ENCODE peak calls at places on chromosomes 3 and 15, in ten cellular contexts. M, P, Y, J, Q, U, O, B, L and C are unnamed samples. For H4K20me1, the result is how much of the 10 kb centered on the place peaks cover.

GRCh38 chr3:14876942-14877341 is 58.2 kb downstream of the FGD5 start:
- DNase-seq in Y (no peak), J (no peak), P (no peak), B (no peak), U (no peak), M (peak), L (peak), Q (no peak), O (peak), C (peak)

GRCh38 chr3:184611606-184612304 is 50.2 kb downstream of the EPHB3 start:
- DNase-seq in Y (no peak), P (peak), M (peak), J (no peak), Q (no peak), L (peak), B (no peak), O (no peak), U (no peak), C (no peak)

GRCh38 chr3:141456328-141456689 is 30.5 kb upstream of the RASA2 start:
- DNase-seq in O (peak), P (peak), M (no peak), Y (no peak), J (no peak), Q (no peak), U (no peak), L (peak), B (no peak), C (no peak)

GRCh38 chr3:183085634-183086390 is 13.5 kb downstream of the MCCC1 start:
- DNase-seq in Y (peak), B (peak), P (peak), O (peak), Q (peak), L (peak), M (peak), U (peak), J (no peak), C (peak)

GRCh38 chr15:54064412-54064811 is 86.2 kb downstream of the UNC13C start:
- DNase-seq in U (no peak), J (no peak), B (no peak), Y (no peak), O (no peak), P (no peak), Q (no peak), L (no peak), M (no peak), C (no peak)

GRCh38 chr15:35206060-35206675 is 121.1 kb upstream of the NANOGP8 start:
- DNase-seq in B (no peak), Y (peak), U (peak), M (no peak), O (no peak), Q (peak), P (peak), L (peak), J (peak), C (peak)

GRCh38 chr15:31333820-31334219 is 7.2 kb downstream of the KLF13 start:
- DNase-seq in L (no peak), O (no peak), J (no peak), U (no peak), P (no peak), Q (no peak), M (peak), Y (no peak), B (no peak), C (no peak)

GRCh38 chr15:78810377-78811123 is 714 bp downstream of the ADAMTS7 start:
- DNase-seq in L (peak), O (peak), J (no peak), B (peak), Q (no peak), Y (peak), M (peak), P (peak), U (peak), C (peak)

GRCh38 chr15:62569460-62570404 is 404.6 kb upstream of the C2CD4B start:
- DNase-seq in Y (no peak), M (peak), U (peak), B (no peak), O (peak), P (peak), Q (no peak), J (no peak), L (peak), C (peak)

GRCh38 chr3:30945291-30945690 is 50.8 kb upstream of the GADL1 start:
- DNase-seq in O (peak), U (no peak), P (no peak), Y (no peak), J (no peak), Q (no peak), L (no peak), B (no peak), M (no peak), C (peak)

GRCh38 chr15:68080783-68081182 is 26.7 kb downstream of the PIAS1 start:
- DNase-seq in P (no peak), L (no peak), U (no peak), Q (no peak), M (no peak), Y (no peak), J (no peak), O (no peak), B (no peak), C (no peak)
- H4K20me1 ChIP-seq in P (half or more), L (under half), U (under half), Q (under half), M (half or more), Y (half or more), J (under half), O (under half), B (under half), C (under half)

DNA sequence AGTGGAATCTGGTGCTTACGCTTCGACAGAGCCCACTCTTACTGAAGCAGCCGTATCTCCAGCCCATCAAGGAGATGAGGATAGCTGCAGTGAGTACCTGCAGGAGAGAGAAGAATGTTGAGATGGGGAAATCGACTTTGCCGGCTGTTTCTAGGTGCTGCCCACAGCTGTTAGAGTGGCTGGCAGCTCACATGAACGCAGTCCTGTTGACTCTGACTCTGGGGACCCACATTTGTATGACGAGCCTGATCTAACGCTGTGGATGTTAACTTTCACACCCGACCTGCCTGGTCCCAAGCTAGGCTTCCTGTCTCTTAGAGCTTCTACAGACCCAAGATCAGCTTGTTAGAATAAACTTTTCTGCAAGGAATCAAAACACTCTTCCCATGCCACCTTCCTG is 8.9 kb upstream of the DYNLT2B start:
- DNase-seq in J (no peak), Y (no peak), Q (no peak), L (no peak), U (no peak), M (no peak), B (no peak), O (no peak), P (no peak), C (no peak)
- H3K4me2 ChIP-seq in J (no peak), Y (no peak), Q (no peak), L (no peak), U (no peak), M (peak), B (no peak), O (no peak), P (no peak), C (no peak)

GRCh38 chr15:90619468-90619867 is 89.7 kb downstream of the CRTC3 start:
- DNase-seq in L (no peak), Y (no peak), B (no peak), J (no peak), Q (no peak), O (no peak), P (no peak), M (no peak), U (no peak), C (no peak)
- H3K27ac ChIP-seq in L (no peak), Y (no peak), B (no peak), J (no peak), Q (no peak), O (no peak), P (no peak), M (no peak), U (no peak), C (no peak)

GRCh38 chr15:29815000-29815704 is 7.1 kb downstream of the TJP1 start:
- DNase-seq in P (peak), Y (no peak), M (peak), Q (no peak), J (no peak), B (no peak), L (peak), O (peak), U (peak), C (peak)
- H4K20me1 ChIP-seq in P (half or more), Y (half or more), M (half or more), Q (under half), J (under half), B (under half), L (under half), O (under half), U (under half), C (half or more)

DNA sequence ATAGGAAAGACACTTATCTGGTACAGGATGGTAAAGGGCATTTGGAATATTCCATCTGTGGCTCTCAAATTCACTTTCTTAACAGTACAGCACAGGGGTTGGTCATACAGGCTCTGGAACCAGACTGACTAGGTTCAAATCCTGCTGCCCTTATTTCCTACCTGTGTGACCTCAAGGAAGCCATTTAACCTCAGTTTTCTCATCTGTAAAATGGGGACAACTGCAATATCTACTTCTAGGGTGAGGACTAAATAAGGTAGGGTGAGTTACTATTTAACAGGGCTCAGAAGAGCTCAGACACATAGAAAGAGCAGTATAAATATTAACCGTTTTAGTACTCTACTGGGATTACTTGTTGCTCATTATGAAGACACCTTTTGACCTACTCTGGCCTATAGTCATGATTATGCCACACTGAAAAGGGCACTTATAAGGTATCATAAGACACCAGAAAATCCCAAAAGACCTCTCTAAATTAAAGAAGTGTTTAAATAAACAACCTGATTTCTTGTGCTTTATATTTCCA is 6.6 kb downstream of the RFTN1 start:
- DNase-seq in Q (no peak), O (no peak), M (no peak), L (no peak), U (no peak), P (no peak), B (no peak), J (no peak), Y (no peak), C (no peak)
- H3K4me2 ChIP-seq in Q (peak), O (no peak), M (no peak), L (no peak), U (no peak), P (no peak), B (no peak), J (no peak), Y (no peak), C (no peak)

GRCh38 chr3:58306662-58307286 is 454 bp downstream of the HTD2 start:
- DNase-seq in B (peak), P (peak), Y (peak), M (no peak), O (peak), L (peak), U (peak), Q (peak), J (no peak), C (peak)

GRCh38 chr3:58308728-58309127 is 2.4 kb downstream of the HTD2 start:
- DNase-seq in J (no peak), O (peak), M (no peak), P (peak), U (no peak), L (no peak), B (no peak), Y (no peak), Q (no peak), C (no peak)

DNA sequence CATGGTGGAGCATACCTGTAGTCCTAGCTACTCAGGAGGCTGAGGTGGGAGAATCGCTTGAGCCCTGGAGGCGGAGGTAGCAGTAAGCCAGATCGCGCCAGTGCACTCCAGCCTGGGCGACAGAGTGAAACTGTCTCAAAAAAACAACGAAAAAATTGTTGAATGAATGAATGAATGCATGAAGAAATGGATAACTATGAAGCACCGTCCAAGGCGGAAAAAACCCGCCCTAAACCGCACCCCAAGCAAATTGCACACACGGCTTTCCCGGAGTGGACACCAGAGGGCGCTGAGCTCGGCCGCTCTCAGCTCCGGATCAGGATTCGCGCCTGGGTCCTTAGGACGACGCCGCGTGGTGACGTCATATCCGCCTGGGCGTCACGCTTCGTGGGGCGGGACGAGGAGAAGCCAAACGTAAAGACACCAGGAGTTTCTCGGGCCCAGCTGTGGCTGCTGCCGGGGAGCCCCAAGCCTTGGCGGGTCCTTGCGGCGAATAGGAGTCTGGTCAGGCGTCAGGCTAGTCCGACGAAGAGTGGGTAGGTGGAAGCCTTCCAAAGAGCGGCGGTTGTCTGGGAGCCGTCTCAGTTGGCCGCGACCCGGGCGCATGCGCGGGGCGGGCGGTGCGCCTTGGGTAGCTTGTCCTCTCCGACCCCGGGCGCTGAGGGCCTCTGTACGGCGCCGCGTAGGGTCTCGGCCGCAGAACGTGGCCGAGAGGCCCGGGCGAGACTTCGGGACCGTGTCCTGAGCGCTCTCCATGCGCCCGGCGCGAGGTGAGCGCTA is at the start of the genes HTD2 and RPP14:
- DNase-seq in U (peak), J (peak), M (peak), B (peak), O (peak), L (peak), Q (peak), Y (peak), P (peak), C (peak)
- H3K27ac ChIP-seq in U (peak), J (peak), M (peak), B (peak), O (peak), L (peak), Q (peak), Y (peak), P (peak), C (peak)

GRCh38 chr15:68797589-68798377 is 22.9 kb downstream of the ANP32A start:
- DNase-seq in B (no peak), U (no peak), O (no peak), M (peak), L (no peak), Y (no peak), P (no peak), Q (no peak), J (no peak), C (no peak)
- H4K20me1 ChIP-seq in B (under half), U (under half), O (under half), M (under half), L (under half), Y (half or more), P (half or more), Q (half or more), J (under half), C (under half)

DNA sequence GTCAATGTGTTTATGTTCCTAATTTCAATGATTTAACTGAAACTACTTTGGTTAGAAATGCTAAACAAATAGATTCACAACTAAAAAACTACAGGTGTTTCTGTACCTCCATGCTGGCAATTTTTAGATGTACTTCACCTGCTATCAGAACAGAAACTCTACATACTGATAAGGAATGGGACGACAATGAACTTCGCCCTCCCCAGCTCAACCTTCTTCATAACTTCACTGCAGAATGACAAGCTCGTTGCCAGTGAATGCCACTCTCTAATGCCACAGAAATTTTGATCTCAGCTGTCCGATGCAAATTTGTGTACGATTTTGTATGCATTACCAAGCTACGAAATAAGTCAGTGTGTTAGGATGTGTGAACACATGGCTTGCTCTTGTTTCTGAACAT is 133.4 kb downstream of the FOXP1 start:
- DNase-seq in M (no peak), B (no peak), J (no peak), L (no peak), U (no peak), Y (no peak), P (no peak), Q (peak), O (no peak), C (no peak)
- H3K4me2 ChIP-seq in M (no peak), B (no peak), J (no peak), L (no peak), U (no peak), Y (no peak), P (peak), Q (peak), O (no peak), C (no peak)

GRCh38 chr15:70088887-70089691 is 8.6 kb downstream of the TLE3 start:
- DNase-seq in O (peak), P (peak), U (no peak), L (peak), J (no peak), Q (no peak), B (no peak), M (no peak), Y (no peak), C (no peak)
- H3K27ac ChIP-seq in O (peak), P (peak), U (no peak), L (no peak), J (no peak), Q (no peak), B (no peak), M (no peak), Y (no peak), C (no peak)

GRCh38 chr3:185708392-185708791 is 116.5 kb downstream of the IGF2BP2 start:
- DNase-seq in J (no peak), O (no peak), B (no peak), M (no peak), U (no peak), Q (no peak), Y (no peak), P (no peak), L (no peak), C (no peak)
- H4K20me1 ChIP-seq in J (under half), O (under half), B (under half), M (under half), U (under half), Q (under half), Y (half or more), P (half or more), L (under half), C (under half)